ENCODE peak calls at places on chromosome 12, in ten cellular contexts. K is foreskin keratinocyte, T is Peyer's patch, I is adrenal gland, W is mammary epithelial cell, Y is ovary, L is GM23338, Q is spleen, S is esophagus muscularis mucosa, U is SJSA1. A is an unnamed sample. For H3K4me1, the result is how much of the 10 kb centered on the place peaks cover.

GRCh38 chr12:18224745-18225144 is 36.6 kb upstream of the PIK3C2G start:
- DNase-seq in Y (no peak), S (no peak), Q (no peak), L (peak), W (peak), T (no peak), U (no peak), K (no peak), I (no peak), A (no peak)

GRCh38 chr12:102539651-102540553 is 59.5 kb upstream of the IGF1 start:
- DNase-seq in K (peak), T (no peak), Y (no peak), S (no peak), I (no peak), Q (no peak), U (peak), L (peak), W (no peak), A (no peak)

GRCh38 chr12:591571-592505 is 71.4 kb downstream of the NINJ2 start:
- DNase-seq in Q (no peak), L (no peak), U (no peak), T (peak), Y (no peak), I (peak), W (no peak), S (no peak), K (no peak), A (peak)

GRCh38 chr12:28555729-28556128 is 365.5 kb downstream of the CCDC91 start:
- DNase-seq in W (no peak), Q (no peak), L (no peak), I (no peak), T (no peak), U (no peak), Y (no peak), K (no peak), S (no peak), A (no peak)

GRCh38 chr12:49787672-49788071 is 40.5 kb downstream of the NCKAP5L start:
- DNase-seq in T (no peak), W (no peak), L (no peak), I (no peak), U (no peak), Y (no peak), S (no peak), Q (no peak), K (no peak), A (no peak)

GRCh38 chr12:95646781-95647184 is 95.5 kb upstream of the USP44 start:
- DNase-seq in K (no peak), W (no peak), T (no peak), L (peak), Y (no peak), Q (no peak), U (peak), I (no peak), S (no peak), A (no peak)

GRCh38 chr12:117273091-117273490 is 82.8 kb upstream of the FBXO21 start:
- DNase-seq in K (peak), U (no peak), S (no peak), I (no peak), Y (no peak), Q (no peak), T (no peak), L (no peak), W (no peak), A (no peak)

GRCh38 chr12:25644964-25645363 is 91.9 kb upstream of the LMNTD1 start:
- DNase-seq in S (no peak), K (no peak), W (no peak), Q (no peak), L (no peak), T (no peak), Y (no peak), U (no peak), I (no peak), A (no peak)

GRCh38 chr12:131832393-131833231 is 4.4 kb downstream of the MMP17 start:
- DNase-seq in U (peak), I (no peak), K (no peak), S (no peak), Q (no peak), L (no peak), W (peak), Y (peak), T (peak), A (no peak)

GRCh38 chr12:77724367-77724957 is 106.2 kb upstream of the NAV3 start:
- DNase-seq in S (no peak), K (no peak), T (no peak), W (peak), L (peak), Y (no peak), U (peak), Q (no peak), I (no peak), A (no peak)

GRCh38 chr12:96140110-96140509 is 54.1 kb upstream of the ELK3 start:
- DNase-seq in K (peak), L (no peak), I (no peak), T (no peak), W (peak), S (no peak), Y (no peak), U (peak), Q (no peak), A (no peak)

GRCh38 chr12:62922539-62922938 is 12.4 kb downstream of the PPM1H start:
- DNase-seq in I (no peak), Y (no peak), L (no peak), Q (no peak), S (peak), T (no peak), U (no peak), W (peak), K (no peak), A (no peak)

GRCh38 chr12:11763760-11764520 is 114.5 kb downstream of the ETV6 start:
- DNase-seq in U (peak), K (no peak), S (no peak), L (no peak), Y (no peak), T (no peak), W (no peak), Q (no peak), I (no peak), A (no peak)
- H3K4me1 ChIP-seq in U (half or more), K (under half), S (half or more), L (under half), Y (under half), T (under half), W (under half), Q (half or more), I (under half), A (under half)

GRCh38 chr12:27554421-27555186 is 30.6 kb downstream of the PPFIBP1 start:
- DNase-seq in S (no peak), Q (no peak), U (peak), I (peak), L (no peak), W (no peak), Y (peak), T (no peak), K (no peak), A (no peak)

GRCh38 chr12:27551172-27551840 is 27.3 kb downstream of the PPFIBP1 start:
- DNase-seq in Y (no peak), T (no peak), W (no peak), Q (no peak), U (no peak), S (no peak), L (no peak), K (no peak), I (no peak), A (no peak)

GRCh38 chr12:27552235-27552634 is 28.2 kb downstream of the PPFIBP1 start:
- DNase-seq in I (no peak), L (no peak), S (no peak), W (no peak), Q (no peak), U (no peak), Y (no peak), T (no peak), K (no peak), A (no peak)

GRCh38 chr12:27554003-27554402 is 30.0 kb downstream of the PPFIBP1 start:
- DNase-seq in S (no peak), I (no peak), K (no peak), U (no peak), Y (no peak), T (no peak), Q (no peak), W (no peak), L (no peak), A (no peak)

DNA sequence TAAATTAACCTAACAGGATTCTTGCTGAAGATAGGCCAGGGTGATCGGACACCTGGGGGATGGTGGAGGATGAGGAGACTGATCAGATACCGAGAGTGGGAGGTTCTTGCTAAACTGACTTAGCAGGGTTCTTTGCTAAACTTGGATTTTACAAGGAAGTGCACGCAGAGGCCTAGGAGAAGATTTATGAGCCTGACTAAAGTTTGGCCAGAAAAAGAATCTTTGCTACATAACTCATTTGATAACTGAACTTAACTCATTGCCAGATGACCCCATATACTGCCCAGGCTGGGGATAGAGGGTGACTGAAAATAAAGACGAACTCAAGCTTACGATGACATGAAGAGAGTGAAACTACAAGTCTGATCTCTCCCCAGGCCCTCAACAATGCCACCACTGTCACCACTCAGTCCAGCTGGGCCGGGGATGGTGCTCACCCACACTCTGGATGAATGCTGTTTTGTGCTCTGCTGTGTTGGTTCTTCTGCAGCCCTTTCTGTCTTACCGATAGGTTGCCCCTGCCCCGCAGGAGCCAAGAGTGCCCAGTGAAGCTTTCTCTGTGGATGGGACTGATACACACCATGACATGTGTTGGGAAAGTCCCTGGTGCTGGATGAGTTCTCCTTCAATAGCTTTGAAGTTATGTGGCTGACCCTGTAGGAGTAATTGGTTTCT is 29.0 kb downstream of the PPFIBP1 start:
- DNase-seq in W (peak), I (peak), K (no peak), Q (no peak), T (no peak), L (no peak), Y (no peak), S (no peak), U (no peak), A (no peak)
- H3K4me1 ChIP-seq in W (half or more), I (half or more), K (half or more), Q (half or more), T (under half), L (under half), Y (under half), S (half or more), U (half or more), A (under half)

GRCh38 chr12:112013601-112014402 is 576 bp downstream of the ERP29 start:
- DNase-seq in K (peak), L (peak), Q (peak), I (peak), T (peak), U (peak), W (peak), S (no peak), Y (peak), A (peak)

GRCh38 chr12:112011685-112012084 is 1.3 kb downstream of the TMEM116 start:
- DNase-seq in Y (no peak), Q (no peak), K (no peak), U (no peak), I (no peak), L (no peak), S (no peak), W (no peak), T (no peak), A (no peak)

GRCh38 chr12:112015938-112016337 is 2.7 kb downstream of the ERP29 start:
- DNase-seq in I (no peak), U (no peak), L (no peak), Y (no peak), S (no peak), Q (no peak), T (no peak), W (no peak), K (no peak), A (no peak)

GRCh38 chr12:112010415-112011344 is 2.3 kb downstream of the TMEM116 start:
- DNase-seq in W (no peak), K (no peak), U (no peak), L (no peak), Q (peak), Y (no peak), S (no peak), I (peak), T (no peak), A (no peak)

GRCh38 chr12:112012775-112013600 is at the start of the genes ERP29 and TMEM116:
- DNase-seq in Y (peak), W (peak), L (peak), I (peak), K (peak), Q (peak), U (peak), S (peak), T (peak), A (peak)
- H3K4me1 ChIP-seq in Y (under half), W (under half), L (under half), I (under half), K (under half), Q (half or more), U (under half), S (under half), T (under half), A (under half)

GRCh38 chr12:128802756-128803155 is 21.0 kb downstream of the SLC15A4 start:
- DNase-seq in S (no peak), K (no peak), W (no peak), I (no peak), U (no peak), L (no peak), Y (no peak), Q (peak), T (no peak), A (no peak)
- H3K4me1 ChIP-seq in S (under half), K (under half), W (under half), I (under half), U (under half), L (under half), Y (under half), Q (half or more), T (under half), A (under half)

DNA sequence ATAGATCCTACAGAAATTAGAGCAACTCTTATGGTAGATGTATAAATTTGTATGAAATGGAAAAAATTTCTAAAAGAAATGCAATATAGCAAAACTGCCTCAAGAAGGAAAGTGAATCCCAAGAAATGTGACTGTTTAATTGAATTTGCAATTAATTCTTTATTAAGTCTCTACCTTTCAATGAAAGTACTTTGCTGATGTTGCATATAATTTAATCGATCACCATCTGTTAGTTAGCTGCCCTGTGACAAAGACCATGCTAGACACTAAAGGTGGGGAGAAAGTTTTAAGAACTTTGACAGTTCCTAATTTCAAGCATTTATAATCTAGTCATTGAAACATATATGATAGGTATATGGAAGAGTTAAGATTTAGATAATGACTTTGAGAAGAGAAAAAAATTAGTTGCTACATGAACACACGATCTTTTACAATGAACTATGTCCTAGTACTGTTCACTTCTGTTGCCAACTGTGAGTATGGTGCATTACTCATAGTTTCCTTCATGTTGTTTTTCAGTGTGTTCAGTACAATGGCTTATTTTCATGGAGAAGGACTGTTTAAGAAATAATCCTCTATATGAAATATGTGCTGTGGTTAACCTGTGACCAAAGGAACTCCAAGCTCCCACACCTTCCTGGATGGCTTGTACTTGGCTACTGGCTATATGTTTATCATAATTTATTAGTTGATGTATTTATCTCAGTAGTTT is 128.4 kb downstream of the METTL25 start:
- DNase-seq in Q (no peak), U (no peak), T (no peak), I (no peak), K (peak), Y (no peak), S (no peak), W (peak), L (no peak), A (no peak)
- H3K4me1 ChIP-seq in Q (under half), U (under half), T (under half), I (under half), K (under half), Y (under half), S (under half), W (under half), L (under half), A (under half)

DNA sequence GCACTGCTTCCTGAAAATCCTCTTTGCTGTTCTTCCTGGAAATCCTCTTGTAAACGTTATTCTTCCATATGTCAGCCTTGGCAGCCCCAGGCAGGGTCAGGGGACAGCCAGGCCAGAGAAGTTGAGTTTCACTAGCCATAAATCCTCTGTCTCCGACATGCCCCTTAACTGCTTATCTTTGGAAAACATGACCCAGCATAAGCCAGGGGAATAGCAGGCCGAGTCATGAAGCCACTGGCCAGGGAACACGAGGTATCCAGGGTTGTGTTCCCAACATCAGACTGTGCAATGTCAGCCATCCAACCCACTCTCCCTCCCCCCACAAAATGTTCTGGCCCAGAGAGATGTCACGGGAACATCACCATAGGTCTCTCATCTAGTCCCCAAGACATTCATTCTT is 453.9 kb downstream of the MED13L start:
- DNase-seq in T (no peak), I (peak), S (no peak), U (no peak), W (no peak), K (no peak), Y (no peak), L (no peak), Q (no peak), A (no peak)
- H3K4me1 ChIP-seq in T (under half), I (under half), S (under half), U (under half), W (under half), K (under half), Y (under half), L (under half), Q (under half), A (under half)

GRCh38 chr12:93571360-93571853 is 1.1 kb upstream of the SOCS2 start:
- DNase-seq in L (peak), U (peak), Q (peak), W (peak), S (no peak), K (peak), I (peak), Y (peak), T (peak), A (peak)
- H3K4me1 ChIP-seq in L (under half), U (under half), Q (half or more), W (under half), S (under half), K (under half), I (under half), Y (under half), T (under half), A (under half)